ENCODE peak calls at places on chromosome 10, in five cellular contexts. One of them, this sample, is unnamed. For H4K20me1, the result is how much of the 10 kb centered on the place peaks cover.

GRCh38 chr10:14071956-14072355 is 258.8 kb downstream of the FRMD4A start:
- DNase-seq in IMR-90: no peak
- DNase-seq in HCT116: no peak
- DNase-seq in mammary epithelial cell: no peak
- DNase-seq in MM.1S: no peak
- DNase-seq in this sample: no peak

GRCh38 chr10:42982886-42983594 is 93.8 kb upstream of the RET start:
- DNase-seq in IMR-90: no peak
- DNase-seq in HCT116: no peak
- DNase-seq in mammary epithelial cell: no peak
- DNase-seq in MM.1S: no peak
- DNase-seq in this sample: no peak

GRCh38 chr10:84590794-84591193 is 262.4 kb downstream of the CCSER2 start:
- DNase-seq in IMR-90: no peak
- DNase-seq in HCT116: no peak
- DNase-seq in mammary epithelial cell: no peak
- DNase-seq in MM.1S: no peak
- DNase-seq in this sample: no peak

GRCh38 chr10:124087672-124088634 is 5.4 kb downstream of the CHST15 start:
- DNase-seq in IMR-90: no peak
- DNase-seq in HCT116: no peak
- DNase-seq in mammary epithelial cell: no peak
- DNase-seq in MM.1S: peak
- DNase-seq in this sample: peak

GRCh38 chr10:75400769-75401568 is 595 bp downstream of the ZNF503 start:
- DNase-seq in IMR-90: peak
- DNase-seq in HCT116: no peak
- DNase-seq in mammary epithelial cell: peak
- DNase-seq in MM.1S: peak
- DNase-seq in this sample: no peak

GRCh38 chr10:14751576-14752330 is 22.9 kb downstream of the FAM107B start:
- DNase-seq in IMR-90: peak
- DNase-seq in HCT116: no peak
- DNase-seq in mammary epithelial cell: no peak
- DNase-seq in MM.1S: no peak
- DNase-seq in this sample: no peak

GRCh38 chr10:116615199-116615776 is 5.5 kb upstream of the PNLIPRP2 start:
- DNase-seq in IMR-90: no peak
- DNase-seq in HCT116: no peak
- DNase-seq in mammary epithelial cell: no peak
- DNase-seq in MM.1S: no peak
- DNase-seq in this sample: no peak

GRCh38 chr10:46787321-46787615 is 124.0 kb upstream of the PTPN20 start:
- DNase-seq in IMR-90: peak
- DNase-seq in HCT116: no peak
- DNase-seq in mammary epithelial cell: peak
- DNase-seq in MM.1S: peak
- DNase-seq in this sample: peak

GRCh38 chr10:78765726-78766335 is 302.9 kb upstream of the ZMIZ1 start:
- DNase-seq in IMR-90: no peak
- DNase-seq in HCT116: no peak
- DNase-seq in mammary epithelial cell: no peak
- DNase-seq in MM.1S: no peak
- DNase-seq in this sample: no peak

GRCh38 chr10:78267070-78267469 is 233.4 kb downstream of the RPS24 start:
- DNase-seq in IMR-90: peak
- DNase-seq in HCT116: no peak
- DNase-seq in mammary epithelial cell: no peak
- DNase-seq in MM.1S: no peak
- DNase-seq in this sample: no peak

GRCh38 chr10:101046332-101047238 is 15.2 kb upstream of the KAZALD1 start:
- DNase-seq in IMR-90: peak
- DNase-seq in HCT116: no peak
- DNase-seq in mammary epithelial cell: no peak
- DNase-seq in MM.1S: no peak
- DNase-seq in this sample: no peak

GRCh38 chr10:116270691-116271592 is 2.1 kb downstream of the GFRA1 start:
- DNase-seq in IMR-90: peak
- DNase-seq in HCT116: no peak
- DNase-seq in mammary epithelial cell: no peak
- DNase-seq in MM.1S: no peak
- DNase-seq in this sample: no peak

GRCh38 chr10:11036424-11037011 is 18.8 kb downstream of the CELF2 start:
- DNase-seq in IMR-90: peak
- DNase-seq in HCT116: no peak
- DNase-seq in mammary epithelial cell: peak
- DNase-seq in MM.1S: no peak
- DNase-seq in this sample: peak

GRCh38 chr10:89414146-89414878 is at the start of gene IFIT5:
- DNase-seq in IMR-90: peak
- DNase-seq in HCT116: no peak
- DNase-seq in mammary epithelial cell: peak
- DNase-seq in MM.1S: peak
- DNase-seq in this sample: peak

GRCh38 chr10:22087365-22087738 is 83.8 kb upstream of the DNAJC1 start:
- DNase-seq in IMR-90: no peak
- DNase-seq in HCT116: no peak
- DNase-seq in mammary epithelial cell: no peak
- DNase-seq in MM.1S: no peak
- DNase-seq in this sample: no peak

GRCh38 chr10:119651514-119652327 is 541 bp downstream of the BAG3 start:
- DNase-seq in IMR-90: no peak
- DNase-seq in HCT116: no peak
- DNase-seq in mammary epithelial cell: no peak
- DNase-seq in MM.1S: peak
- DNase-seq in this sample: no peak

GRCh38 chr10:52068485-52068884 is 245.6 kb upstream of the DKK1 start:
- DNase-seq in IMR-90: no peak
- DNase-seq in HCT116: no peak
- DNase-seq in mammary epithelial cell: no peak
- DNase-seq in MM.1S: no peak
- DNase-seq in this sample: no peak

GRCh38 chr10:14971867-14972448 is 12.8 kb downstream of the MEIG1 start:
- DNase-seq in IMR-90: no peak
- DNase-seq in HCT116: no peak
- DNase-seq in mammary epithelial cell: no peak
- DNase-seq in MM.1S: peak
- DNase-seq in this sample: no peak

GRCh38 chr10:28768227-28768626 is 90.9 kb downstream of the BAMBI start:
- DNase-seq in IMR-90: no peak
- DNase-seq in HCT116: no peak
- DNase-seq in mammary epithelial cell: no peak
- DNase-seq in MM.1S: no peak
- DNase-seq in this sample: no peak

GRCh38 chr10:63520463-63521388 is 475 bp upstream of the REEP3 start:
- DNase-seq in IMR-90: peak
- DNase-seq in HCT116: peak
- DNase-seq in mammary epithelial cell: peak
- DNase-seq in MM.1S: peak
- DNase-seq in this sample: peak

GRCh38 chr10:93913706-93914105 is 19.9 kb downstream of the SLC35G1 start:
- DNase-seq in IMR-90: no peak
- DNase-seq in HCT116: no peak
- DNase-seq in mammary epithelial cell: no peak
- DNase-seq in MM.1S: no peak
- DNase-seq in this sample: no peak

GRCh38 chr10:8213735-8214134 is 159.2 kb downstream of the GATA3 start:
- DNase-seq in IMR-90: no peak
- DNase-seq in HCT116: no peak
- DNase-seq in mammary epithelial cell: no peak
- DNase-seq in MM.1S: no peak
- DNase-seq in this sample: no peak

GRCh38 chr10:51159841-51160240 is 85.6 kb downstream of the PRKG1 start:
- DNase-seq in IMR-90: peak
- DNase-seq in HCT116: no peak
- DNase-seq in mammary epithelial cell: no peak
- DNase-seq in MM.1S: no peak
- DNase-seq in this sample: peak

GRCh38 chr10:568848-569247 is 120.6 kb downstream of the DIP2C start:
- DNase-seq in IMR-90: no peak
- DNase-seq in HCT116: no peak
- DNase-seq in mammary epithelial cell: no peak
- DNase-seq in MM.1S: no peak
- DNase-seq in this sample: no peak

GRCh38 chr10:30125484-30125883 is 66.1 kb upstream of the JCAD start:
- DNase-seq in IMR-90: no peak
- DNase-seq in HCT116: no peak
- DNase-seq in mammary epithelial cell: no peak
- DNase-seq in MM.1S: no peak
- DNase-seq in this sample: no peak

GRCh38 chr10:71962915-71963314 is 1.3 kb upstream of the CHST3 start:
- DNase-seq in IMR-90: no peak
- DNase-seq in HCT116: no peak
- DNase-seq in mammary epithelial cell: no peak
- DNase-seq in MM.1S: no peak
- DNase-seq in this sample: no peak
- H3K9ac ChIP-seq in IMR-90: no peak
- H3K9ac ChIP-seq in HCT116: no peak
- H3K9ac ChIP-seq in mammary epithelial cell: no peak
- H3K9ac ChIP-seq in MM.1S: no peak
- H3K9ac ChIP-seq in this sample: no peak

DNA sequence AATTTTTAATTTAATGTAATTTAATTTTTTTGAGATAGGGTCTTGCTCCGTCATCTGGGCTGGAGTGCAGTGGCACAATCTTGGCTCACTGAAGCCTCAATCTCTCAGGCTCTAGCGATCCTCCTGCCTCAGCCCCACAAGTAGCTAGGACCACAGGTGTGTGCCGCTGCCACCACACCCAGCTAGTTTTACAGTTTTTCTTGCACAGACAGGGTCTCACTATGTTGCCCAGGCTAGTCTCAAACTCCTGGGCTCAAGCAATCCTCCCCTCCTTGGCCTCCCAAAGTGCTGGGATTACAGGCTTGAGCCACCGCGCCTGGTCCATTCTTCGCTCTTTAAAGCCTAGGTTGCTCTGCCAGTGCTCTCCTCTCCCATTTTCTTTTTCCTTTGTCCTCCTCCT is 12.9 kb downstream of the CALML3 start:
- DNase-seq in IMR-90: no peak
- DNase-seq in HCT116: no peak
- DNase-seq in mammary epithelial cell: no peak
- DNase-seq in MM.1S: no peak
- DNase-seq in this sample: no peak
- H3K4me3 ChIP-seq in IMR-90: no peak
- H3K4me3 ChIP-seq in HCT116: no peak
- H3K4me3 ChIP-seq in mammary epithelial cell: no peak
- H3K4me3 ChIP-seq in MM.1S: no peak
- H3K4me3 ChIP-seq in this sample: no peak

GRCh38 chr10:70357447-70358035 is 24.9 kb downstream of the LRRC20 start:
- DNase-seq in IMR-90: peak
- DNase-seq in HCT116: no peak
- DNase-seq in mammary epithelial cell: no peak
- DNase-seq in MM.1S: no peak
- DNase-seq in this sample: no peak

GRCh38 chr10:70358446-70358845 is 24.0 kb downstream of the LRRC20 start:
- DNase-seq in IMR-90: no peak
- DNase-seq in HCT116: no peak
- DNase-seq in mammary epithelial cell: no peak
- DNase-seq in MM.1S: no peak
- DNase-seq in this sample: no peak

GRCh38 chr10:70360215-70360614 is 22.2 kb downstream of the LRRC20 start:
- DNase-seq in IMR-90: no peak
- DNase-seq in HCT116: no peak
- DNase-seq in mammary epithelial cell: no peak
- DNase-seq in MM.1S: no peak
- DNase-seq in this sample: no peak

GRCh38 chr10:70362357-70362756 is 20.1 kb downstream of the LRRC20 start:
- DNase-seq in IMR-90: no peak
- DNase-seq in HCT116: no peak
- DNase-seq in mammary epithelial cell: no peak
- DNase-seq in MM.1S: no peak
- DNase-seq in this sample: no peak

DNA sequence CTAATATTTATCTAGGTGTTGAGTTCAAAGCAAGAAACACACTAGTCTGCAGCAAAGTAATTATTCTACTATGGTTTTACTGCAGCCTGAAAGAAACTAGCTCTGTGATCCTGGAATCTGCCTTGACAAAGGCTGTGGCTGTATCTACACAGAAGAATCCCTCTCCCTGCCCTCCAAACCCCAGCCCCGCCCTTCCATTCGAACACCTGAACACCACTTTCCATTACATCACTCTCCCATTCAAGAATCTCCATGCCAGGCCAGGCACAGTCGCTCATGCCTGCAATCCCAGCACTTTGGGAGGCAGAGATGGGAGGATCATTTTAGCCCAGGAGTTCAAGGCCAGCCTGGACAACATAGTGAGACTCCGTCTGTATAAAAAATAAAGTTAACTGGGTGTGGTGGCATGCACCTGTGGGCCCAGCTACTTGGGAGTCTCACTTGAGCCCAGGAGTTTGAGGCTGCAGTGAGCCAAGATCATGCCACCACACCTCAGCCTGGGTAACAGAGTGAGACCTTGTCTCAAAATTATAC is 23.3 kb downstream of the LRRC20 start:
- DNase-seq in IMR-90: no peak
- DNase-seq in HCT116: no peak
- DNase-seq in mammary epithelial cell: peak
- DNase-seq in MM.1S: no peak
- DNase-seq in this sample: no peak
- H4K20me1 ChIP-seq in IMR-90: under half
- H4K20me1 ChIP-seq in HCT116: under half
- H4K20me1 ChIP-seq in mammary epithelial cell: under half
- H4K20me1 ChIP-seq in MM.1S: under half
- H4K20me1 ChIP-seq in this sample: under half

DNA sequence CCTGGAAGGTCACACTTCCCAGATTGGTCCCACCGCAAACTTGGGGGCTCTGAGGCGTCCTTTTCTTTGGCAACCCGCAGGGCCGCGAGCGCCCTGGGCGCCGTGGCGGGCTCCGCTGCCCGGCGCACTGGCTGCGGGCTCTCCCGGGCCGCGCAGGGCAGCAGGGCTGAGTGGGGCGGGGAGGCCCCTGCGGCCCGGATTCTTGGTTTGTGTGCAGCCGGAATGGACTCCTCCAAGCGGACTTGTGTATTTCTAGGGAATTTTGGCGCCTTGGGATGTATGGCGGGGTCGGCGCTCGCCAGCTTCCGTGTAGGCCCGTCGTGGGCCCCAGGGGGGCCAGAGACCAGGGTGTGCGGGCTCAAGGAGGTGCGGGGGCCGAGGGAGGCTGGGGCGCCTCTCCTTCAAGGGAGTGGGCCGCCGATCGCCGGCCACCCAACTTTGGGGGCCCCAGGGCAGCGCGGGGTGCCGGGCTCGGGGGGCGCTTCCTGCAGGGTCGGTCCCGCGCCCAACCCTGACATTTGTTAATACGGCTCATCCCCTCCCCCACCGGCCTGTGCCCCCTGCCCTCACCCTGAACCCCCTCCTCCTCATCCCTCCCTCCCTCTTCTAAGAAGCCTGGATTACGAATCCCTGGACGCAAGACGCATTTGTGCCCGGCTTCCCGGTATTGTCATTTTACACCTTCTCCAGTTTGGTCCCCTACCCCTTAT is 2.4 kb downstream of the TCF7L2 start:
- DNase-seq in IMR-90: peak
- DNase-seq in HCT116: no peak
- DNase-seq in mammary epithelial cell: peak
- DNase-seq in MM.1S: no peak
- DNase-seq in this sample: peak
- H3K9ac ChIP-seq in IMR-90: peak
- H3K9ac ChIP-seq in HCT116: peak
- H3K9ac ChIP-seq in mammary epithelial cell: peak
- H3K9ac ChIP-seq in MM.1S: no peak
- H3K9ac ChIP-seq in this sample: peak

GRCh38 chr10:3782456-3783312 is 2.3 kb downstream of the KLF6 start:
- DNase-seq in IMR-90: peak
- DNase-seq in HCT116: no peak
- DNase-seq in mammary epithelial cell: peak
- DNase-seq in MM.1S: peak
- DNase-seq in this sample: peak
- H3K4me3 ChIP-seq in IMR-90: peak
- H3K4me3 ChIP-seq in HCT116: peak
- H3K4me3 ChIP-seq in mammary epithelial cell: peak
- H3K4me3 ChIP-seq in MM.1S: peak
- H3K4me3 ChIP-seq in this sample: peak

This sample was measured in astrocyte.